ENCODE peak calls at places on chromosomes 5 and 9, in eight cellular contexts. I, X, E, U, Y, C, N and F are unnamed samples.

GRCh38 chr5:72597456-72597948 is 90.3 kb upstream of the ZNF366 start:
- DNase-seq in I (peak), X (no peak), E (no peak), U (peak), Y (no peak), C (no peak), N (no peak), F (peak)

GRCh38 chr5:59798862-59799667 is 94.5 kb downstream of the PDE4D start:
- DNase-seq in I (no peak), X (no peak), E (no peak), U (peak), Y (no peak), C (no peak), N (peak), F (no peak)

GRCh38 chr9:128106940-128107259 is 20.6 kb downstream of the PTGES2 start:
- DNase-seq in I (no peak), X (no peak), E (no peak), U (no peak), Y (no peak), C (no peak), N (no peak), F (no peak)

GRCh38 chr5:66171349-66172344 is 27.5 kb downstream of the SREK1 start:
- DNase-seq in I (peak), X (peak), E (no peak), U (peak), Y (no peak), C (no peak), N (no peak), F (peak)

GRCh38 chr9:98455957-98456621 is 200.6 kb upstream of the TBC1D2 start:
- DNase-seq in I (peak), X (no peak), E (no peak), U (no peak), Y (no peak), C (no peak), N (no peak), F (peak)

GRCh38 chr9:69936427-69936826 is 107.2 kb upstream of the MAMDC2 start:
- DNase-seq in I (peak), X (no peak), E (no peak), U (peak), Y (no peak), C (no peak), N (no peak), F (no peak)

GRCh38 chr5:83871533-83872380 is 151.1 kb upstream of the HAPLN1 start:
- DNase-seq in I (no peak), X (no peak), E (no peak), U (no peak), Y (no peak), C (no peak), N (no peak), F (peak)

GRCh38 chr5:2746642-2747041 is 4.8 kb downstream of the IRX2 start:
- DNase-seq in I (no peak), X (no peak), E (no peak), U (peak), Y (no peak), C (no peak), N (no peak), F (no peak)

GRCh38 chr5:176391999-176392398 is 3.4 kb downstream of the HIGD2A start:
- DNase-seq in I (no peak), X (no peak), E (no peak), U (no peak), Y (no peak), C (no peak), N (no peak), F (no peak)
- H3K27ac ChIP-seq in I (no peak), X (no peak), E (no peak), U (no peak), Y (no peak), C (no peak), N (no peak), F (no peak)

GRCh38 chr9:131418143-131419028 is 24.5 kb downstream of the PRRC2B start:
- DNase-seq in I (peak), X (no peak), E (no peak), U (no peak), Y (no peak), C (peak), N (peak), F (no peak)
- H3K27ac ChIP-seq in I (peak), X (peak), E (peak), U (no peak), Y (no peak), C (peak), N (no peak), F (peak)

GRCh38 chr9:131234799-131235479 is 41.4 kb downstream of the FAM78A start:
- DNase-seq in I (no peak), X (no peak), E (no peak), U (no peak), Y (no peak), C (no peak), N (no peak), F (no peak)
- H3K27ac ChIP-seq in I (no peak), X (no peak), E (no peak), U (no peak), Y (no peak), C (no peak), N (no peak), F (no peak)

DNA sequence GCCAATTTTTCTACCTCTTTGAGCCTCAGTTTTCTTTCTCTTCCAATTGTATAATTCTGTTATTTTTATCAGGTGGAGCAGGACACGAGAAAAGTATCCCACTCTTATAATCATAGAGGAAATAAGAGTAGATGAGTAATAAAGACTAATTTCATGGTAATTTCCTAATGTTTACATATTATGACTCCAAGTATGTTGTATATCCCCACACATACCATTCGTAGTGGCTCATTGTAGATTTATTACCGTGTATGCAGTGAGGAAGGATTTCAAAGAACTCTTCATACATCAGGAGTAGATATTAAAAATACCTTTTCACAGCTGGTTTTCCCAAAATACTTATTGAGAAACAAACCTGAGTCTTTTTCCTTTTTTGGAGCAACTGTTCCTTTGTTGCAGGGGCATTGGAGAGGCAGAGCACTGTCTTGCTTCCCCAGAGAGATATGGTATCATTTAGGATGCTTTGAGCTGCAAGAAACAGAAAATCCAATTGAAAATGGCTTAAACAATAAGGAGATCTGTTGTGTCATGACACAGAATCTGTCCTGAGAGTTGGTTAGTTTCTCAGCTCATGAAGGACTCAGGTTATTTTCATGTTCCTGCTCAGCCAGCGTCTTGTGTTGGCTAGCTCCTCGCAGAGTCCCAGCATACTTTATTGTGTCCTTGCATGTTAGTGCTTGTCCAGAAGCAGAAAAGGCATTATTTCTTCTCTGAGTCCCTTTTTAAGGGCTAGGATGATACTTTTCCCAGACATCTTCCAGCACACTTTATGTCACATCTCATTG is 291.2 kb downstream of the ARHGAP26 start:
- DNase-seq in I (peak), X (no peak), E (no peak), U (peak), Y (no peak), C (no peak), N (no peak), F (peak)
- H3K27ac ChIP-seq in I (peak), X (no peak), E (peak), U (peak), Y (no peak), C (no peak), N (no peak), F (peak)

GRCh38 chr5:157566902-157567489 is 8.6 kb downstream of the ADAM19 start:
- DNase-seq in I (no peak), X (no peak), E (no peak), U (no peak), Y (no peak), C (no peak), N (no peak), F (no peak)

GRCh38 chr5:157562111-157562581 is 13.4 kb downstream of the ADAM19 start:
- DNase-seq in I (peak), X (no peak), E (no peak), U (no peak), Y (no peak), C (no peak), N (no peak), F (peak)

GRCh38 chr5:157563373-157564148 is 12.0 kb downstream of the ADAM19 start:
- DNase-seq in I (peak), X (no peak), E (peak), U (peak), Y (no peak), C (no peak), N (no peak), F (peak)

GRCh38 chr5:157561105-157561504 is 14.5 kb downstream of the ADAM19 start:
- DNase-seq in I (no peak), X (no peak), E (no peak), U (no peak), Y (no peak), C (no peak), N (no peak), F (no peak)

DNA sequence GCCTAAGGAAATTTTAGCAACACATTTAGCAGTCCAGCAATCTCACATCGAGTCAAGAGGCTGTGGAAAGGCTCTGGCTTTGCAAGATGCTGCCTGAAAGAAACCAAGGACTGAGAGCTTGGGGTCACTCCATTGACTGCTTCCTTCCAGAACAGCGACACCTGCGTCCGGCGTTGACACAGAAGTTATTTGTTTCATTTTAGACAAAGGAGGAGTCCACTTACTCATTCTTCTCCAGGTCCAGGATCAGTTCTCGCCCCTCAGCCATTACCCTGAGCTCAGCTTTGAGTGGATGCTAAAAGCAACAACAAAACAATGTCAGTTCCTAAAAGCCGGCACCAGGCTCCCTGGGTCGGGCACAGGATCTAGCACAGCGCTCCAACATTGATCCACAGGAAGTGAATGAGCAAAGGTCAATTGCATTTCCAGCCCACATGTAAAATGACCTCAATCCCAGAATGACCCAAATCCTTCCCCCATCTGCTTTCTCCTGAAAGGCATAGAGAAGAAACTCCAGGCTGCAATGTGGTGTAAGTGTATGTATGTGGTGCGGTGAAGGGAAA is 11.3 kb downstream of the ADAM19 start:
- DNase-seq in I (no peak), X (no peak), E (no peak), U (no peak), Y (no peak), C (no peak), N (no peak), F (no peak)
- H3K27ac ChIP-seq in I (peak), X (no peak), E (peak), U (peak), Y (no peak), C (peak), N (peak), F (peak)

GRCh38 chr5:139678283-139678613 is 30.1 kb downstream of the CXXC5 start:
- DNase-seq in I (no peak), X (no peak), E (no peak), U (no peak), Y (no peak), C (no peak), N (no peak), F (no peak)
- H3K27ac ChIP-seq in I (no peak), X (no peak), E (no peak), U (no peak), Y (no peak), C (peak), N (no peak), F (no peak)

GRCh38 chr5:38636626-38637025 is 80.2 kb upstream of the LIFR start:
- DNase-seq in I (no peak), X (no peak), E (no peak), U (peak), Y (peak), C (no peak), N (no peak), F (no peak)
- H3K27ac ChIP-seq in I (no peak), X (no peak), E (no peak), U (no peak), Y (no peak), C (no peak), N (no peak), F (no peak)

DNA sequence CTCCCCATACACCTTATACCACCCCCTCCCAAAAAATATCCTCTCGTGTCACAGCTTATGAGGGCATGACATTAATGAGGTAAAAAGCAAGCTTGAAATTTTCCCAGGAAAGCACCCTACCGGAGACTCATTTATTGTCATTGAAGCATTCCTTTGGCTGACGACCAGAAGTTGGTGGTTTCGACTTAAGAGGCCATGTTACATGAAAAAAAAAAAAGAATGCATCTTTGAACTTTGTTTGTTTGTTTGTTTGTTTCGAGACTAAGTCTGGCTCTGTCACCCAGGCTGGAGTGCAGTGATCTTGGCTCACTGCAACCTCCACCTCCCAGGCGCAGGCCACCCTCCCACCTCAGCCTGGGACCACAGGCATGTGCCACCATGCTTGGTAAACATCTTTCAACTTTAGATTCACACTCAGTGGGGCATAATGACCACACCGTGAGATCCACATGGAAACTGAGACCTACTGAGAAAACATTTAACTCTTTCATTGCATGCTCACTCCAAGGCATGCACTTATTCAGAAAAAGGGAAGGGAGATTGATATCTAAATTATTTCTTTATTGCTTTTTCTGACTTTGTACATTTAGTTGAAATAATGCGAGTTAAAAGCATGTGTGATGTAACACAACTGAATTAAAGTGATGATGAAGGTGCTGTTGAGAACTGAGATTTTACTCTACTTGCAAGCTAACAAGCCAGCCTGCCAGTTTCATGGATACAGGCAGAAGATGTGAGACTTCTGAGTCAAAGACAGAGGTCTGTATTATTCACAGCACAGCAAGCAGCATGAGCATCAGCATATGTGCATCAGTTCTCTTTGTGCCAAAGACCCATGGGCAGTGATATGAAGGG is 5.1 kb upstream of the RAB14 start:
- DNase-seq in I (peak), X (no peak), E (no peak), U (no peak), Y (no peak), C (no peak), N (no peak), F (peak)
- H3K27ac ChIP-seq in I (no peak), X (no peak), E (no peak), U (no peak), Y (no peak), C (no peak), N (no peak), F (peak)

GRCh38 chr5:141611289-141611688 is 7.5 kb downstream of the DIAPH1 start:
- DNase-seq in I (no peak), X (no peak), E (no peak), U (no peak), Y (no peak), C (no peak), N (no peak), F (no peak)

GRCh38 chr5:141605523-141606277 is 13.1 kb downstream of the DIAPH1 start:
- DNase-seq in I (no peak), X (no peak), E (no peak), U (no peak), Y (no peak), C (no peak), N (peak), F (no peak)

GRCh38 chr5:141608046-141608445 is 10.8 kb downstream of the DIAPH1 start:
- DNase-seq in I (no peak), X (no peak), E (no peak), U (no peak), Y (no peak), C (no peak), N (no peak), F (no peak)

GRCh38 chr5:141609044-141609443 is 9.8 kb downstream of the DIAPH1 start:
- DNase-seq in I (no peak), X (no peak), E (no peak), U (no peak), Y (no peak), C (no peak), N (no peak), F (no peak)

DNA sequence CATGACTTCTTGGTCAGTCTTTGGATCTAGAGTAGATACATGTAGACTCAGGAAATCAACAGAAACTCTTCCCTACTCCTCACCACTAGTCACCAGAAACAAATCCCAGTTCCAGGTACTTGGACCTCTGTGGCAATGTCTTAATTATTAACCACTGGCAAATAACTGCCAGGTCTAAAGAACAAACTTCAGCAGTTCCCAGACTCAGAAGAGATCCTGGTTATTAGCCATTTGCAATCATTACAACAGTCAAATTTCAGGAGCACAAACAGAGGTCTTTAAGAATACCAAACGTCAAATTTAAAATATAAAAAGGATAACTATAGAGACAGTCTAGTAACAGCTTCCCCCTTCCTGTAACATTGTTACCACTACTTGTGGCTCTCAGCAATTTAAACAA is 10.2 kb downstream of the DIAPH1 start:
- DNase-seq in I (no peak), X (peak), E (no peak), U (no peak), Y (no peak), C (no peak), N (no peak), F (no peak)
- H3K27ac ChIP-seq in I (no peak), X (peak), E (no peak), U (no peak), Y (no peak), C (no peak), N (no peak), F (no peak)